ENCODE peak calls at places on chromosomes 1 and 21, in ten cellular contexts. U is NCI-H1105; C is mammary epithelial cell; D is hepatocyte; R is Kasumi-1; Z is progenitor cell of endocrine pancreas; F is Caco-2; I is stimulated activated CD8-positive, alpha-beta memory T cell treated with anti-CD3 and anti-CD28 coated beads, Interleukin-4, amount 100 ng/mL, for 1 hour; A is tibial artery; H is mesenchymal stem cell. B is an unnamed sample.

GRCh38 chr1:95311006-95311405 is 77.0 kb downstream of the RWDD3 start:
- DNase-seq in H (no peak), C (peak; percentile 12), R (no peak), D (no peak), I (no peak), Z (no peak), U (no peak), A (no peak), F (no peak), B (no peak)

GRCh38 chr1:232524056-232524455 is 105.9 kb downstream of the SIPA1L2 start:
- DNase-seq in U (no peak), Z (no peak), I (no peak), C (peak; percentile 62), F (no peak), A (no peak), D (no peak), H (no peak), R (no peak), B (no peak)

GRCh38 chr1:174075245-174075692 is 53.1 kb upstream of the RC3H1 start:
- DNase-seq in R (no peak), I (no peak), F (no peak), A (no peak), Z (no peak), H (no peak), D (no peak), C (no peak), U (no peak), B (no peak)

GRCh38 chr1:41362749-41363631 is 1.8 kb downstream of the FOXO6 start:
- DNase-seq in D (no peak), I (no peak), U (peak; percentile 36), A (peak; percentile 57), H (no peak), R (no peak), Z (no peak), C (no peak), F (no peak), B (no peak)

GRCh38 chr1:56301791-56302190 is 277.6 kb downstream of the PLPP3 start:
- DNase-seq in U (no peak), R (no peak), F (no peak), D (no peak), H (peak; percentile 89), A (no peak), I (no peak), Z (no peak), C (no peak), B (no peak)

GRCh38 chr21:36491191-36491916 is 11.4 kb upstream of the CLDN14 start:
- DNase-seq in Z (no peak), H (no peak), U (no peak), I (no peak), D (peak; percentile 26), R (no peak), C (no peak), F (no peak), A (no peak), B (no peak)

GRCh38 chr1:8371372-8371991 is 53.6 kb downstream of the SLC45A1 start:
- DNase-seq in Z (no peak), H (no peak), I (no peak), R (no peak), D (no peak), F (no peak), U (no peak), A (peak; percentile 60), C (no peak), B (no peak)

GRCh38 chr1:76381450-76382108 is 307.0 kb downstream of the ST6GALNAC3 start:
- DNase-seq in D (no peak), C (no peak), Z (no peak), H (no peak), U (no peak), F (no peak), I (no peak), A (no peak), R (no peak), B (no peak)

GRCh38 chr1:93348104-93348780 is 2.5 kb downstream of the DR1 start:
- DNase-seq in D (no peak), A (no peak), H (no peak), U (no peak), Z (no peak), F (no peak), I (no peak), C (no peak), R (no peak), B (no peak)

GRCh38 chr1:246530482-246530881 is 23.4 kb upstream of the SMYD3 start:
- DNase-seq in I (no peak), Z (no peak), C (no peak), F (no peak), A (no peak), D (no peak), H (no peak), U (no peak), R (no peak), B (no peak)

GRCh38 chr1:39268112-39268581 is 63.7 kb downstream of the MACF1 start:
- DNase-seq in F (no peak), H (peak; percentile 93), D (peak; percentile 49), Z (no peak), I (no peak), C (peak; percentile 83), R (no peak), A (peak; percentile 70), U (peak; percentile 88), B (no peak)

B was measured in type B pancreatic cell.